ENCODE peak calls at places on chromosomes 11 and 22, in nine cellular contexts. M, T, V, Z, H, Q, Y, C and W are unnamed samples. For H3K4me1, the result is how much of the 10 kb centered on the place peaks cover.

GRCh38 chr11:111612211-111612610 is 10.0 kb downstream of the SIK2 start:
- DNase-seq in M (no peak), T (no peak), V (no peak), Z (no peak), H (no peak), Q (no peak), Y (no peak), C (no peak), W (no peak)

GRCh38 chr22:20531404-20532181 is 24.2 kb downstream of the MED15 start:
- DNase-seq in M (peak), T (no peak), V (peak), Z (peak), H (peak), Q (no peak), Y (peak), C (no peak), W (peak)

GRCh38 chr11:3135491-3136440 is 29.3 kb downstream of the OSBPL5 start:
- DNase-seq in M (peak), T (no peak), V (no peak), Z (no peak), H (peak), Q (peak), Y (peak), C (no peak), W (peak)

GRCh38 chr11:106381895-106382294 is 304.4 kb downstream of the AASDHPPT start:
- DNase-seq in M (no peak), T (no peak), V (no peak), Z (peak), H (peak), Q (no peak), Y (no peak), C (no peak), W (no peak)

GRCh38 chr22:37381489-37381888 is 45.8 kb downstream of the ELFN2 start:
- DNase-seq in M (no peak), T (no peak), V (no peak), Z (no peak), H (no peak), Q (no peak), Y (no peak), C (no peak), W (no peak)

GRCh38 chr11:62880231-62880802 is 379 bp upstream of the SLC3A2 start:
- DNase-seq in M (no peak), T (no peak), V (peak), Z (peak), H (no peak), Q (no peak), Y (no peak), C (peak), W (peak)

GRCh38 chr11:6249822-6250555 is 9.6 kb upstream of the CCKBR start:
- DNase-seq in M (peak), T (no peak), V (peak), Z (peak), H (no peak), Q (no peak), Y (peak), C (no peak), W (peak)

GRCh38 chr11:61581931-61582330 is 1.1 kb upstream of the SYT7 start:
- DNase-seq in M (no peak), T (no peak), V (no peak), Z (no peak), H (no peak), Q (no peak), Y (no peak), C (no peak), W (no peak)

GRCh38 chr22:36329217-36330078 is 58.3 kb downstream of the MYH9 start:
- DNase-seq in M (peak), T (peak), V (peak), Z (peak), H (peak), Q (peak), Y (peak), C (peak), W (peak)

GRCh38 chr11:65486570-65487466 is 12.0 kb upstream of the MALAT1 start:
- DNase-seq in M (no peak), T (no peak), V (no peak), Z (no peak), H (no peak), Q (no peak), Y (no peak), C (no peak), W (no peak)

GRCh38 chr11:69009441-69010211 is 3.4 kb downstream of the MRGPRF start:
- DNase-seq in M (no peak), T (no peak), V (peak), Z (no peak), H (no peak), Q (no peak), Y (no peak), C (no peak), W (no peak)
- H3K4me1 ChIP-seq in M (under half), T (under half), V (under half), Z (under half), H (under half), Q (under half), Y (under half), C (under half), W (under half)

GRCh38 chr11:118639899-118640298 is 32.5 kb downstream of the PHLDB1 start:
- DNase-seq in M (peak), T (no peak), V (no peak), Z (no peak), H (no peak), Q (no peak), Y (no peak), C (no peak), W (no peak)
- H3K4me1 ChIP-seq in M (under half), T (under half), V (under half), Z (under half), H (under half), Q (under half), Y (under half), C (under half), W (under half)

DNA sequence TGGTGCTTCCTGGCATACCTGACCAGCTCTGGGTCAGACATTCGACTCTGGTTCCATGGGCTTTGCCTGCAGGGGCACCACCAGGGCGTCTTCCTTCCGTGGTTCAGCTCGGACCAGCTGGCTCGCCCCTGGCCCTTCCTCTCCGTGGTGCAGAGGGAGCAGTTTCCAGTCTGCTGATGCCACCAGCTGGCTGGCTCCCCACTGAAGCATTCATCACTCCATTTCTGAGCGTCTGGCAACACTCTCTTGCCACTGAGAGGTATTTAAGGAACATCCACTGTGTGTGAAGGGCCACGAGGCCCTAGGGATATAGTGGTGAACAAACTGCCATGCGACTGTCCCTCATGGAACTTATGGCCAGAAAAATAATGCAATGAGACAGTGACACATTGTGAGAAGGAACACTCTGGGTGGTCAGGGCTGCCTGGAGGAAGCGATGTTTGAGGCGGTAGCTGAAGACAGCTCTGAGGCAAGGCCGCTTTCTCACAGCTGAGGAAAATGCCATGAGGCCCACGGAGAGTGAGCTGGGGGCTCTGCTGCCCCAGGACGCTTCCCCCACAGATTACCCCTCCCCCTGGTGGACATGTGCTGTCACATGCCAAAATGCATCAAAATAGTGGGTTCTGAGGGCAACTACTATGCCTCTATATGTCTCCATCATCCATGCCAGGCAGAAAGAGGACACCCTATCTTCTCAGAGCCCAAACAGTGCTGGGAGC is 44.9 kb upstream of the ARFGAP3 start:
- DNase-seq in M (peak), T (no peak), V (no peak), Z (no peak), H (no peak), Q (no peak), Y (peak), C (no peak), W (no peak)
- H3K4me1 ChIP-seq in M (under half), T (under half), V (under half), Z (under half), H (under half), Q (under half), Y (under half), C (under half), W (under half)

DNA sequence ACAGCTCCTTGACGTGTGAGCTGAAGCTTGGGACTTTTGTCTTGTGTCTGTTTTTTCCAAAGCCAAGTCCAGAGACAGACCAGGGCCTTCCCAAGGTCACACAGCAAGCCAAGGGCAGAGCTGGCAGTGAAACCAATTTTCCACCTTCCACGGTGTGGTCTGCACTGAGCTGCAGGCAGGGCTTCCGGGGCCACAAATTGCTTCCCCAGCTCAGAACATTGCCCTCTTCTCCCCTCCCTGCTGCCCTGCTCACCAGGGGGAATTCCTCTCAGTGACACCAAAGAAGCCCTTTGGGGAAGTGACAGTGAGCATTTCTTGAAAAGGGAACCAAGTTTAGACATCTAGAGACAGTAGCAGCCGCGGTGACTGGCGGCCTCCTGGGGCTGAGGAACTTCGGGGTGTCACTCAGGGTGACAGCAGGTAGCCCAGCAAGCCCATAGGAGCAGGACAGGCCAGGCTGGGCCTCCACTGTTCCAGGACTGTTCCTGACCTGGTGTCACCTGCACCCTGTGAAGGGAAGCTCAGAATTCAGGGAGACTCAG is 9.2 kb downstream of the FXYD2 start:
- DNase-seq in M (peak), T (peak), V (no peak), Z (no peak), H (no peak), Q (peak), Y (no peak), C (no peak), W (no peak)
- H3K4me1 ChIP-seq in M (under half), T (under half), V (under half), Z (under half), H (under half), Q (under half), Y (under half), C (under half), W (under half)

GRCh38 chr11:74014880-74015279 is 6.0 kb upstream of the UCP3 start:
- DNase-seq in M (no peak), T (no peak), V (no peak), Z (no peak), H (no peak), Q (no peak), Y (no peak), C (no peak), W (no peak)
- H3K4me1 ChIP-seq in M (under half), T (half or more), V (under half), Z (under half), H (under half), Q (half or more), Y (under half), C (under half), W (under half)

DNA sequence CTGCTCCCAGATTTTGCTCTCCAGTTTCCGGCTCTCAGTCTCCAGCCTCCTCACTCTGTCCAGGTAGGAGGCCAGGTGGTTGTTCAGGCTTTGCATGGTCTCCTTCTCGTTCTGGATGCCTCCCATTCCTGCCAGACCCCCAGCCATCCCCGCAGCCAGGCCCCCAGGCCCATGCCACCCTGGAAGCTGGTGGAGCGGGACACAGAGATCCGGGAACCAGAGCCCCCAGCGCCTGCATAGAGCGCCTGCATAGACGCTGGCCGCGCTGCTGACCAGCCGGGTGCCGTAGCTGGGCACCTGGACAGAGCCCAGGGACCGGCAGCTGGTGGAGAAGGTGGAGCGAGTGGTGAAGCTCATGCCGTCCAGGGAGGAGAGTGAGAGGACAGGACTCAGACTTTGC is 82.7 kb upstream of the LDLRAD3 start:
- DNase-seq in M (no peak), T (no peak), V (no peak), Z (no peak), H (no peak), Q (no peak), Y (no peak), C (no peak), W (no peak)
- H3K4me1 ChIP-seq in M (under half), T (under half), V (under half), Z (under half), H (under half), Q (under half), Y (under half), C (under half), W (under half)

GRCh38 chr11:102345923-102346322 is 1.1 kb upstream of the BIRC2 start:
- DNase-seq in M (no peak), T (no peak), V (peak), Z (no peak), H (no peak), Q (peak), Y (no peak), C (no peak), W (no peak)
- H3K4me1 ChIP-seq in M (under half), T (under half), V (under half), Z (under half), H (under half), Q (under half), Y (under half), C (under half), W (under half)

DNA sequence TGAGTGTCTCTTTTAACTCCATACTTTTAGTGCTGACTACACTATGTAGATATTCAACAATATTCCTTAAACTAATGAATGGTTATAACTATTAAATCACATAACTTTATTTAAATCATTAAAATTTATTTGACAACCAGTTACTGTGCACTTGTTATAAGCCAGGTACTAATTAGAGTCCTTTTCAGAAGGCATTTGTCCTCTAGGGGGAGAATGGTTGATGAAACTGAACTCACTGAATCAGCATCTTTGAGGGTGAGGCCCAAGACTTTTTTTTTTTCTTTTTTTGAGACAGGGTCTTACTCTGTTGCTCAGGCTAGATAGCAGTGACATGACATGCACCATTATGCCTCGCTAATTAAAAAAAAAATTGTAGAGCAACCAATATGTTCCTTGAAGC is 515.6 kb upstream of the CCDC90B start:
- DNase-seq in M (no peak), T (no peak), V (no peak), Z (no peak), H (no peak), Q (no peak), Y (no peak), C (no peak), W (no peak)
- H3K4me1 ChIP-seq in M (under half), T (under half), V (under half), Z (under half), H (under half), Q (under half), Y (under half), C (under half), W (under half)

GRCh38 chr11:534592-535518 is 521 bp downstream of the HRAS start:
- DNase-seq in M (peak), T (peak), V (no peak), Z (peak), H (peak), Q (peak), Y (no peak), C (no peak), W (no peak)
- H3K4me1 ChIP-seq in M (under half), T (under half), V (under half), Z (under half), H (under half), Q (under half), Y (under half), C (under half), W (under half)

DNA sequence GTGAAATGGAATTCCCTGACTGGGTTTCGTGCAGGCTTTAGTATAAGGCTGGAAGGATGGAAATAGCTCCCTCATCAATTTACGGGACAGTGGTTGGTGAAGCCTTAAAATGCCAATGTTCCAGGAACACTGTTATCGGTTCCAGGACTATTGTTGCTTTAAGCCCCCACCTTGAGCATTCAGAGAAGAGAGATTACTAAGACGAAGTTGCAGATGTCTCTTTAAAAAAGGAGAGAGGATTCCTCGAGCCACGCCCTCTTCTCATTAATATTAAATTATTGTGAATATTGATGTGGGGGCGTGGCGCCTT is 194 bp upstream of the CREB3L1 start:
- DNase-seq in M (no peak), T (no peak), V (no peak), Z (no peak), H (no peak), Q (no peak), Y (no peak), C (no peak), W (no peak)
- H3K4me1 ChIP-seq in M (under half), T (under half), V (half or more), Z (under half), H (under half), Q (under half), Y (under half), C (under half), W (under half)